ENCODE peak calls at places on chromosomes 16 and 17, in five cellular contexts. K is A549, F is upper lobe of left lung, N is HepG2, V is K562. Z is an unnamed sample. For H3K4me1, the result is how much of the 10 kb centered on the place peaks cover.

GRCh38 chr17:27519550-27519949 is 63.3 kb downstream of the KSR1 start:
- ATAC-seq in K (peak), V (peak), F (no peak), N (no peak), Z (no peak)

GRCh38 chr16:65888201-65888600 is 478.3 kb upstream of the CDH5 start:
- ATAC-seq in K (no peak), N (no peak), V (no peak), F (no peak), Z (no peak)

GRCh38 chr16:67856927-67857546 is 9.5 kb upstream of the CENPT start:
- ATAC-seq in K (peak), V (peak), F (no peak), N (peak), Z (no peak)

GRCh38 chr16:51755039-51755501 is 604.0 kb upstream of the SALL1 start:
- ATAC-seq in K (no peak), F (no peak), V (no peak), N (no peak), Z (no peak)

GRCh38 chr16:88428156-88428555 is 24.9 kb upstream of the ZFPM1 start:
- ATAC-seq in F (no peak), V (no peak), N (no peak), K (no peak), Z (no peak)

GRCh38 chr17:39982069-39982371 is 1.4 kb downstream of the PSMD3 start:
- ATAC-seq in F (no peak), K (no peak), N (no peak), V (no peak), Z (no peak)

GRCh38 chr16:64700628-64701027 is 421.2 kb downstream of the CDH11 start:
- ATAC-seq in V (no peak), N (no peak), K (no peak), F (peak), Z (no peak)

GRCh38 chr16:66419527-66419926 is 7.6 kb upstream of the BEAN1 start:
- ATAC-seq in F (no peak), N (peak), V (no peak), K (peak), Z (no peak)

DNA sequence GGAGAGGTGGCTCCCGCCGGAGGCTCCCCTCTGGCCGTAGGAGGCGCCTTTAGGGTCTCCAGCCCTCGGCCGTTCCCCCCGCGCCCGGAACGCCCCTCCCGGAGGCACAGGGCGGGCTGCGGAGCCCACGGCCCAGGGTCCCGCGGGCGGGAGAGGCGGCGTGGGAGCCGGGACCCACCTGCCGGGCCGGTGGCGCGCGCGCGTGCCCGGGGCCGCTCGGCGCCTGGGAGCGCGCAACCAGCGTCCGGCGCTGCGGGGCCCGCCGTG is at the start of gene MIF4GD:
- ATAC-seq in F (no peak), N (no peak), K (no peak), V (no peak), Z (no peak)
- TF ChIP-seq POLR2A in F (peak), N (peak), K (no peak), V (peak), Z (peak)

GRCh38 chr17:41363881-41364280 is 5.7 kb downstream of the KRT33B start:
- ATAC-seq in F (no peak), V (no peak), N (no peak), K (no peak), Z (no peak)
- H3K4me1 ChIP-seq in F (under half), V (under half), N (under half), K (under half), Z (under half)

GRCh38 chr17:1577186-1577585 is 14.6 kb upstream of the PITPNA start:
- ATAC-seq in K (peak), V (no peak), N (peak), F (peak), Z (peak)
- TF ChIP-seq EP300 in K (no peak), V (no peak), N (no peak), F (no peak), Z (no peak)

GRCh38 chr17:74206332-74206818 is 2.9 kb downstream of the RPL38 start:
- ATAC-seq in V (no peak), N (no peak), K (no peak), F (no peak), Z (no peak)
- TF ChIP-seq POLR2A in V (peak), N (no peak), K (no peak), F (no peak), Z (no peak)

GRCh38 chr17:57236686-57237299 is 19.5 kb upstream of the MSI2 start:
- ATAC-seq in K (no peak), F (no peak), N (no peak), V (no peak), Z (no peak)

GRCh38 chr17:57235124-57235523 is 21.2 kb upstream of the MSI2 start:
- ATAC-seq in F (no peak), N (no peak), K (no peak), V (no peak), Z (no peak)

GRCh38 chr17:57228921-57229320 is 27.4 kb upstream of the MSI2 start:
- ATAC-seq in N (no peak), K (no peak), F (no peak), V (no peak), Z (no peak)

DNA sequence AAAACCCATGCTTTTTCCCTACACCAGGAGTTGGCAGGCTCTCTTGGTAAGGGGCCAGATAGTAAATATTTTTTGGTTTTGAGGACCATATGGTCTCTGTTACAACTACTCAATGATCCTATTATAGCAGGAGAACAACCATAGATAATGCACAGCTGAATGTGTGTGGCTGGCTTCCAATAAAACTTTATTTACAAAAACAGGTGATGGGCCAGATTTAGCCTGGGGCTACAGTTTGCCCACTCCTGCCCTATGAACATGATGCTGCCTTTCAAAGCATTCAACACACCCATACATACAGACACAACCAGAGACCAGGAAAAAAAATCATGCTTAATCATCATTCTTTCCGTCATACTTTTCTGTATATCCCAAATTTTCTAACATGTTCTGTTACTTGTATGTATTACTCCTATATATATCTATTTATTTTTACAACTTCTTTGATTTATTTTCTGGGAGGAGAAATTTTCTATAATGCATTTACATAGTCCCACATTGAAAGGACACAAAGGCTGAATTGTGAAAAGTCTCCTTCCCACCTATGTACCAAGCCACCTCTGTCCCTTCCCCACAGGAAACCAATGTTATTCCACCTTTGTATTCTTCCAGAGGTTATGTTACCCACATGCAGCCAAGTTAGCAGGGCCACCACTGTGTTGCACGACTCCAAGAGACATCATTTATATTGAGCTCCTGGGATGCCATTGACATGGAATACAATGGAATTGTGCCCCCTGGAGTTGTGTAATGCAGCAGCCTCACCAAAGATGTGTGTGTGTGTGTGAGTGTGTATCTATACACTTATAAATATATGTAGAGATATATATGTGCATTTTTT is 21.9 kb upstream of the MSI2 start:
- ATAC-seq in K (no peak), V (no peak), F (no peak), N (no peak), Z (no peak)
- H3K4me1 ChIP-seq in K (under half), V (under half), F (under half), N (under half), Z (under half)

GRCh38 chr17:44112284-44113280 is 10.9 kb downstream of the HDAC5 start:
- ATAC-seq in N (no peak), V (peak), K (no peak), F (no peak), Z (no peak)

GRCh38 chr17:44110011-44110686 is 13.3 kb downstream of the HDAC5 start:
- ATAC-seq in N (no peak), K (no peak), F (no peak), V (no peak), Z (no peak)

GRCh38 chr17:44109312-44109630 is 14.2 kb downstream of the HDAC5 start:
- ATAC-seq in K (no peak), F (no peak), V (no peak), N (no peak), Z (no peak)

GRCh38 chr17:44111777-44112176 is 11.7 kb downstream of the HDAC5 start:
- ATAC-seq in K (no peak), V (no peak), N (no peak), F (no peak), Z (no peak)

GRCh38 chr17:44110823-44111633 is 12.4 kb downstream of the HDAC5 start:
- ATAC-seq in V (peak), N (peak), K (peak), F (peak), Z (peak)
- TF ChIP-seq EP300 in V (peak), N (peak), K (peak), F (no peak), Z (no peak)

GRCh38 chr17:48101012-48101720 is at the start of gene CBX1:
- ATAC-seq in V (peak), N (peak), K (peak), F (peak), Z (peak)
- TF ChIP-seq POLR2A in V (peak), N (peak), K (peak), F (no peak), Z (peak)

GRCh38 chr17:57876023-57876865 is 26.4 kb upstream of the MRPS23 start:
- ATAC-seq in F (no peak), N (no peak), V (no peak), K (no peak), Z (no peak)
- H3K4me1 ChIP-seq in F (under half), N (half or more), V (under half), K (half or more), Z (half or more)

DNA sequence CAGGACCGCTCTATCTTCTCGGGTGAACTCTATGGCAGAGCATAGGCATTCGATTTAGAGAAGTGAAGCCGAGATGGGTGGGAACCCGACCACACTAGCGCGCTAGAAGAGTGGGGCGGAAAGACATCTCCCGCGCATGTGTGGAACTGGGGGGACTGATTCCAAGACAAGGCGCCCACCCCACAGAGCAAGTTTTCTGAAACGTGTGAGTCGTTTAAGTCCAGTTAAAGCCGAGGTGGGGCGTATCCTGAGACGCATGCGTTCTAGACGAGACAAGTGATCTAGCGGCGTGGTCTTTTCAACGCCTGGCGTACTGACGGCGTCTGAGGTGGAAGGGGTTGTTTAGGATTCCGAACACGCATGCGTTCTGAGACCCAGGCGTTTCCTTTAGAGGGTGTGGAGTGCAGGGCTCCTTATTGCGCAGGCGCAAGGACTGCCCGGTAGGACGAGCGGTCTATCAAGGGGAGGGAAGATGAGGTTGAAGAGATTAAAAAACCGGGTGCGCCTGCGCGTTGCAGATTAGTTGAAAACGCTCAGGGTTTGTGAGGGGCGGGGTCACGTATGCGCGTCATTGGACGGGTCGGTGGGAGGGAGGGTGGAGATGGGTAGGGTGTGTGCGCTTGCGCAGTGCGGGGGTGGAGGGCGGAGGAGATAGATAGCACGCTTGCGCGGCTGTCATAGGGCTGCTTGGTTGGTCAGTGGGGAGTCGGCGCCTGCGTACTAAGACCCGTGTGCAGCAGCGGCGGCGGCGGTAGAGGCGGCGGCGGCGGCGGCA is at the start of gene EIF5A:
- ATAC-seq in N (peak), F (peak), K (peak), V (peak), Z (peak)
- TF ChIP-seq EP300 in N (no peak), F (no peak), K (no peak), V (no peak), Z (no peak)